ENCODE peak calls at places on chromosome 14, in ten cellular contexts. R is endodermal cell, A is dorsolateral prefrontal cortex, G is OCI-LY7, X is Panc1, J is esophagus muscularis mucosa, D is cardiac fibroblast, W is lower leg skin, I is AG04450, M is fibroblast of mammary gland. V is an unnamed sample.

GRCh38 chr14:30876692-30877091 is 2.3 kb downstream of the COCH start:
- DNase-seq in R (no peak), A (no peak), G (no peak), X (no peak), J (no peak), D (no peak), W (no peak), I (no peak), M (no peak), V (no peak)

GRCh38 chr14:96747608-96748007 is 49.6 kb upstream of the VRK1 start:
- DNase-seq in R (no peak), A (no peak), G (no peak), X (no peak), J (no peak), D (no peak), W (peak), I (no peak), M (no peak), V (no peak)

GRCh38 chr14:61196792-61197191 is 84.3 kb downstream of the TMEM30B start:
- DNase-seq in R (no peak), A (no peak), G (no peak), X (no peak), J (no peak), D (no peak), W (no peak), I (no peak), M (no peak), V (no peak)

GRCh38 chr14:77310041-77310440 is 10.6 kb downstream of the POMT2 start:
- DNase-seq in R (no peak), A (no peak), G (no peak), X (no peak), J (no peak), D (peak), W (no peak), I (no peak), M (peak), V (no peak)

GRCh38 chr14:94387051-94388026 is 1.1 kb downstream of the SERPINA1 start:
- DNase-seq in R (peak), A (no peak), G (no peak), X (no peak), J (no peak), D (no peak), W (peak), I (no peak), M (no peak), V (no peak)

GRCh38 chr14:75723716-75724115 is 62.7 kb downstream of the TTLL5 start:
- DNase-seq in R (no peak), A (no peak), G (no peak), X (no peak), J (no peak), D (peak), W (no peak), I (no peak), M (peak), V (no peak)

GRCh38 chr14:81311128-81311527 is 89.0 kb downstream of the STON2 start:
- DNase-seq in R (peak), A (no peak), G (no peak), X (no peak), J (no peak), D (no peak), W (no peak), I (no peak), M (no peak), V (no peak)

GRCh38 chr14:27845241-27845850 is 921.2 kb upstream of the FOXG1 start:
- DNase-seq in R (peak), A (no peak), G (no peak), X (no peak), J (no peak), D (no peak), W (no peak), I (no peak), M (no peak), V (no peak)

GRCh38 chr14:23567186-23568020 is at the start of gene AP1G2:
- DNase-seq in R (peak), A (no peak), G (peak), X (no peak), J (peak), D (peak), W (peak), I (no peak), M (peak), V (no peak)

GRCh38 chr14:61644834-61645233 is 50.5 kb upstream of the HIF1A start:
- DNase-seq in R (no peak), A (no peak), G (peak), X (no peak), J (no peak), D (no peak), W (no peak), I (no peak), M (no peak), V (no peak)

GRCh38 chr14:68951051-68951797 is 27.9 kb downstream of the ACTN1 start:
- DNase-seq in R (no peak), A (no peak), G (no peak), X (peak), J (peak), D (peak), W (peak), I (peak), M (peak), V (peak)

GRCh38 chr14:37650356-37651037 is 55.1 kb downstream of the TTC6 start:
- DNase-seq in R (no peak), A (no peak), G (no peak), X (no peak), J (no peak), D (no peak), W (no peak), I (no peak), M (no peak), V (no peak)

GRCh38 chr14:35374273-35374681 is 30.3 kb downstream of the NFKBIA start:
- DNase-seq in R (no peak), A (peak), G (no peak), X (peak), J (no peak), D (peak), W (no peak), I (peak), M (peak), V (peak)

GRCh38 chr14:24312736-24313507 is 1.6 kb downstream of the LTB4R start:
- DNase-seq in R (no peak), A (peak), G (peak), X (no peak), J (no peak), D (peak), W (peak), I (no peak), M (no peak), V (no peak)

GRCh38 chr14:104892517-104893434 is 27.7 kb downstream of the CEP170B start:
- DNase-seq in R (peak), A (no peak), G (no peak), X (no peak), J (no peak), D (no peak), W (peak), I (no peak), M (no peak), V (no peak)

GRCh38 chr14:92449404-92449975 is 64.1 kb upstream of the RIN3 start:
- DNase-seq in R (peak), A (no peak), G (no peak), X (no peak), J (no peak), D (no peak), W (peak), I (no peak), M (no peak), V (no peak)

GRCh38 chr14:39467889-39468524 is 35.8 kb upstream of the FBXO33 start:
- DNase-seq in R (peak), A (no peak), G (peak), X (peak), J (no peak), D (peak), W (no peak), I (no peak), M (peak), V (no peak)

GRCh38 chr14:77094672-77095284 is 3.3 kb upstream of the CIPC start:
- DNase-seq in R (peak), A (peak), G (peak), X (peak), J (no peak), D (peak), W (peak), I (peak), M (peak), V (peak)

GRCh38 chr14:66244834-66245233 is 241.3 kb upstream of the CCDC196 start:
- DNase-seq in R (no peak), A (no peak), G (no peak), X (no peak), J (no peak), D (no peak), W (no peak), I (no peak), M (no peak), V (no peak)

GRCh38 chr14:92967346-92967926 is 44.5 kb downstream of the CHGA start:
- DNase-seq in R (no peak), A (no peak), G (no peak), X (no peak), J (no peak), D (peak), W (no peak), I (no peak), M (peak), V (no peak)

GRCh38 chr14:74326369-74327152 is 21.7 kb upstream of the VRTN start:
- DNase-seq in R (peak), A (no peak), G (no peak), X (no peak), J (no peak), D (no peak), W (no peak), I (no peak), M (no peak), V (peak)

GRCh38 chr14:96191355-96191754 is 13.3 kb upstream of the BDKRB2 start:
- DNase-seq in R (peak), A (no peak), G (no peak), X (no peak), J (no peak), D (no peak), W (no peak), I (no peak), M (no peak), V (no peak)

GRCh38 chr14:51304428-51304827 is 64.4 kb downstream of the TMX1 start:
- DNase-seq in R (no peak), A (no peak), G (no peak), X (no peak), J (peak), D (peak), W (no peak), I (no peak), M (peak), V (peak)

GRCh38 chr14:22044193-22044592 is 370.6 kb upstream of the OR4E1 start:
- DNase-seq in R (no peak), A (no peak), G (no peak), X (no peak), J (no peak), D (no peak), W (no peak), I (no peak), M (no peak), V (no peak)

GRCh38 chr14:22046063-22046462 is 372.4 kb upstream of the OR4E1 start:
- DNase-seq in R (no peak), A (no peak), G (no peak), X (no peak), J (no peak), D (no peak), W (no peak), I (no peak), M (no peak), V (no peak)

GRCh38 chr14:22052795-22053194 is 379.2 kb upstream of the OR4E1 start:
- DNase-seq in R (no peak), A (no peak), G (no peak), X (no peak), J (no peak), D (no peak), W (no peak), I (no peak), M (no peak), V (no peak)

GRCh38 chr14:22047105-22047504 is 373.5 kb upstream of the OR4E1 start:
- DNase-seq in R (no peak), A (peak), G (peak), X (no peak), J (no peak), D (no peak), W (no peak), I (no peak), M (no peak), V (no peak)
- TF ChIP-seq CTCF in R (peak), A (peak), G (peak), X (peak), J (no peak), D (no peak), W (no peak), I (no peak), M (peak), V (peak)

DNA sequence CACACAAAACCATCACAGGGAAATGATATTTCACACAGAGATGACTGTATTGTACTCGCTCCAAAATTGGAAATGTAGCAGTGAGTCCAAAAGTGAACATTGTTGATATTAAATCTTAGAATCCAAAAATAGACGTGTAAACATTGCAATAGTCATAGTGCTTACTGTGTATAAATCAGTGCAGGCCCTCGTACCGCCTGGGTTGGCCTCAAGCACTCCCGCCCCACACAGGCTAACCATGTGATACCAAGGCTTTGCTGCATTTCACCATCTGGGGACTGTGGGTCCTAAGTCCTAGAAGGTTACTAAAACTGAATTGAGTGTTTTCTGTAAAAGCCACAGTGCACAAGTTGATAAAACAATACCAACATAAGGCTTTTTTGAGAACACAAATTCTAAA is 107.3 kb downstream of the PPP2R5E start:
- DNase-seq in R (no peak), A (peak), G (peak), X (no peak), J (no peak), D (peak), W (peak), I (peak), M (peak), V (peak)
- H3K4me3 ChIP-seq in R (no peak), A (no peak), G (peak), X (no peak), J (no peak), D (no peak), W (no peak), I (no peak), M (no peak), V (no peak)

GRCh38 chr14:100384819-100385813 is 62.0 kb downstream of the SLC25A47 start:
- DNase-seq in R (no peak), A (no peak), G (peak), X (no peak), J (no peak), D (peak), W (no peak), I (no peak), M (peak), V (no peak)
- TF ChIP-seq CTCF in R (peak), A (peak), G (peak), X (peak), J (peak), D (peak), W (no peak), I (peak), M (peak), V (peak)

DNA sequence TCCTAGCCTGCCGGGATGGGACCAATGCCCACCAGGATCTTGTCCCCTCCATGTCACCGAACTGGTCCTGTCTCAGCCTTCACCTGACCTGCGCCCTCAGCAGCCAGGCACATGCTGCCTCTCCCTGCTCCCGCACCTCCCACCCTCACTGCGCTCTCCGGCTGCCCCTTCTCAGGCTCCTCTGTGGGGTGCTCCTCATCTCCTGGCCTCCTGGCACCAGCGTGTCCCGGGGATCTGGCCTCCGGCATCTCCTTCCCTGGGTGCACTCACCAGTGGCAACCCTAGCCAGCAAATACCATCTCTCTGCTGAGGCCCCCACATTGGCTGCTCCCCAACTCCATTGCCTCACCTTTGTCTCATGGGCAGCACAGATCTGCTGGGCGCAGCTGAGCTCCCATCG is 29.0 kb downstream of the BEGAIN start:
- DNase-seq in R (no peak), A (no peak), G (no peak), X (no peak), J (no peak), D (no peak), W (no peak), I (no peak), M (no peak), V (no peak)
- H3K4me3 ChIP-seq in R (no peak), A (no peak), G (no peak), X (no peak), J (no peak), D (no peak), W (no peak), I (no peak), M (no peak), V (no peak)